ENCODE peak calls at places on chromosomes 3 and 15, in eight cellular contexts. K, L, O, E, R, W, U and Z are unnamed samples.

GRCh38 chr3:155131104-155131503 is 51.0 kb downstream of the MME start:
- DNase-seq in R (no peak), O (no peak), U (no peak), E (no peak), K (no peak), W (no peak), L (no peak), Z (no peak)

GRCh38 chr3:73624363-73625123 is at the start of gene PDZRN3:
- DNase-seq in K (no peak), W (no peak), E (peak), L (no peak), U (no peak), O (no peak), R (no peak), Z (no peak)

GRCh38 chr3:19348929-19349564 is 200.7 kb downstream of the KCNH8 start:
- DNase-seq in L (no peak), O (no peak), W (no peak), R (no peak), K (no peak), E (peak), U (no peak), Z (no peak)

GRCh38 chr3:110646496-110646895 is 425.1 kb upstream of the NECTIN3 start:
- DNase-seq in E (no peak), O (no peak), U (no peak), L (no peak), R (no peak), K (no peak), W (no peak), Z (no peak)

GRCh38 chr15:94023520-94023919 is 207.8 kb upstream of the MCTP2 start:
- DNase-seq in U (no peak), L (no peak), W (no peak), E (no peak), O (no peak), K (no peak), R (no peak), Z (no peak)

GRCh38 chr3:89565098-89565497 is 457.7 kb downstream of the EPHA3 start:
- DNase-seq in E (no peak), L (no peak), K (no peak), W (no peak), R (no peak), O (no peak), U (no peak), Z (no peak)

GRCh38 chr3:71210257-71211002 is 373.1 kb downstream of the FOXP1 start:
- DNase-seq in W (no peak), K (no peak), R (no peak), L (no peak), U (no peak), E (no peak), O (no peak), Z (no peak)

GRCh38 chr3:195895900-195896360 is 12.4 kb downstream of the TNK2 start:
- DNase-seq in U (no peak), K (peak), L (peak), W (peak), E (peak), R (peak), O (no peak), Z (peak)

GRCh38 chr3:2623463-2623862 is 486.7 kb downstream of the IL5RA start:
- DNase-seq in O (no peak), R (no peak), U (no peak), W (no peak), L (no peak), E (no peak), K (no peak), Z (no peak)

GRCh38 chr15:31295660-31296059 is 31.0 kb upstream of the KLF13 start:
- DNase-seq in L (no peak), K (no peak), E (no peak), W (peak), U (no peak), O (no peak), R (no peak), Z (no peak)

GRCh38 chr3:184016820-184017671 is 638 bp downstream of the ABCC5 start:
- DNase-seq in E (peak), R (peak), O (no peak), W (peak), K (peak), U (peak), L (peak), Z (no peak)

GRCh38 chr15:75202251-75203016 is 752 bp downstream of the C15orf39 start:
- DNase-seq in L (peak), R (peak), E (peak), O (peak), U (peak), W (peak), K (peak), Z (peak)

GRCh38 chr15:38076806-38077205 is 142.4 kb downstream of the TMCO5A start:
- DNase-seq in L (no peak), R (no peak), K (no peak), E (no peak), W (no peak), U (no peak), O (no peak), Z (no peak)

GRCh38 chr3:128222771-128223386 is 69.6 kb downstream of the EEFSEC start:
- DNase-seq in E (no peak), U (no peak), O (no peak), W (no peak), L (no peak), R (no peak), K (no peak), Z (no peak)

GRCh38 chr15:49297584-49297983 is 125.5 kb upstream of the FGF7 start:
- DNase-seq in K (no peak), R (no peak), E (no peak), L (no peak), W (no peak), O (no peak), U (no peak), Z (no peak)

GRCh38 chr15:48766196-48766595 is 44.7 kb downstream of the CEP152 start:
- DNase-seq in K (no peak), L (no peak), O (no peak), R (no peak), W (no peak), U (no peak), E (no peak), Z (no peak)

GRCh38 chr3:25297667-25298585 is 130.1 kb upstream of the RARB start:
- DNase-seq in U (no peak), R (no peak), K (no peak), W (no peak), E (no peak), O (no peak), L (no peak), Z (no peak)

GRCh38 chr15:47294765-47295259 is 422.5 kb upstream of the SEMA6D start:
- DNase-seq in W (no peak), L (no peak), K (no peak), U (no peak), O (no peak), R (no peak), E (no peak), Z (no peak)

GRCh38 chr3:175898194-175898593 is 1039.1 kb downstream of the NAALADL2 start:
- DNase-seq in W (no peak), L (no peak), O (no peak), R (no peak), K (no peak), U (no peak), E (no peak), Z (no peak)

GRCh38 chr3:160886421-160886820 is 130.4 kb downstream of the PPM1L start:
- DNase-seq in E (no peak), L (no peak), U (no peak), O (no peak), W (no peak), K (no peak), R (peak), Z (no peak)

GRCh38 chr3:138263104-138263503 is 66.5 kb downstream of the NME9 start:
- DNase-seq in W (no peak), L (no peak), U (no peak), E (no peak), R (no peak), K (no peak), O (no peak), Z (no peak)

GRCh38 chr3:182729903-182730674 is 63.2 kb upstream of the ATP11B start:
- DNase-seq in U (no peak), W (no peak), L (no peak), O (no peak), E (no peak), R (peak), K (no peak), Z (no peak)

GRCh38 chr3:133910422-133910821 is 14.7 kb upstream of the RAB6B start:
- DNase-seq in E (no peak), U (no peak), L (no peak), O (no peak), K (no peak), R (no peak), W (no peak), Z (no peak)

GRCh38 chr3:66828303-66828702 is 169.8 kb upstream of the KBTBD8 start:
- DNase-seq in K (no peak), E (no peak), L (no peak), O (no peak), W (no peak), R (no peak), U (no peak), Z (no peak)